ENCODE peak calls at places on chromosomes 6 and 20, in seven cellular contexts. I is HepG2, P is H1, B is GM12878, Y is GM12892, M is SK-N-SH, D is K562. C is an unnamed sample.

GRCh38 chr6:112618796-112619195 is 271.7 kb downstream of the RFPL4B start:
- DNase-seq in B (no peak), I (no peak), D (peak), P (no peak), Y (no peak), M (peak), C (no peak)

GRCh38 chr20:54048489-54048888 is 21.9 kb downstream of the BCAS1 start:
- DNase-seq in D (no peak), I (no peak), Y (no peak), P (no peak), M (no peak), B (no peak), C (no peak)

GRCh38 chr20:52103911-52104545 is 87.6 kb downstream of the ZFP64 start:
- DNase-seq in P (peak), Y (peak), D (no peak), M (no peak), I (no peak), B (no peak), C (no peak)

GRCh38 chr6:146345582-146345981 is 198.1 kb upstream of the RAB32 start:
- DNase-seq in D (no peak), Y (no peak), I (no peak), P (no peak), M (no peak), B (no peak), C (no peak)

GRCh38 chr20:11585752-11586352 is 331.8 kb upstream of the BTBD3 start:
- DNase-seq in I (peak), B (no peak), Y (no peak), D (no peak), P (no peak), M (no peak), C (no peak)

GRCh38 chr20:4161447-4162251 is 146.3 kb upstream of the RNF24 start:
- DNase-seq in P (no peak), D (no peak), M (no peak), B (peak), Y (no peak), I (peak), C (no peak)

GRCh38 chr20:57398231-57398821 is 7.1 kb downstream of the RBM38 start:
- DNase-seq in I (no peak), B (peak), M (no peak), Y (peak), D (no peak), P (no peak), C (peak)

GRCh38 chr20:36116813-36117441 is 37.6 kb upstream of the EPB41L1 start:
- DNase-seq in B (no peak), P (no peak), M (no peak), I (no peak), Y (no peak), D (no peak), C (no peak)

GRCh38 chr20:21719592-21720214 is 14.2 kb downstream of the PAX1 start:
- DNase-seq in Y (no peak), B (peak), P (peak), M (peak), I (peak), D (peak), C (peak)

GRCh38 chr6:20426177-20427082 is 24.8 kb downstream of the E2F3 start:
- DNase-seq in B (no peak), Y (no peak), D (peak), P (no peak), M (no peak), I (no peak), C (no peak)

GRCh38 chr6:145802141-145802540 is 12.5 kb downstream of the FBXO30 start:
- DNase-seq in Y (no peak), P (no peak), D (no peak), I (no peak), B (no peak), M (no peak), C (no peak)

GRCh38 chr20:58310291-58310782 is 822 bp downstream of the RAB22A start:
- DNase-seq in Y (no peak), P (no peak), B (no peak), I (peak), M (no peak), D (peak), C (no peak)

GRCh38 chr6:166724576-166724975 is 97.5 kb upstream of the RPS6KA2 start:
- DNase-seq in Y (no peak), P (no peak), B (no peak), I (no peak), D (no peak), M (peak), C (no peak)

GRCh38 chr20:10433014-10433622 is 904 bp downstream of the MKKS start:
- DNase-seq in I (peak), M (peak), D (no peak), P (no peak), Y (no peak), B (no peak), C (no peak)

GRCh38 chr6:30334077-30334476 is 7.3 kb downstream of the TRIM39 start:
- DNase-seq in P (no peak), I (no peak), Y (no peak), M (no peak), D (no peak), B (no peak), C (no peak)

GRCh38 chr20:48238781-48239180 is 453.5 kb upstream of the SULF2 start:
- DNase-seq in Y (no peak), M (no peak), P (no peak), D (no peak), I (no peak), B (no peak), C (no peak)

GRCh38 chr6:164042212-164042611 is 627.7 kb downstream of the QKI start:
- DNase-seq in B (no peak), Y (no peak), M (no peak), I (no peak), P (no peak), D (peak), C (no peak)

GRCh38 chr20:8310618-8311017 is 178.6 kb downstream of the PLCB1 start:
- DNase-seq in Y (no peak), M (no peak), P (no peak), I (no peak), D (no peak), B (no peak), C (no peak)

GRCh38 chr6:138229663-138230194 is 11.4 kb upstream of the PBOV1 start:
- DNase-seq in M (no peak), B (no peak), I (no peak), P (no peak), D (no peak), Y (no peak), C (no peak)

GRCh38 chr6:147676468-147676867 is 168.0 kb downstream of the SAMD5 start:
- DNase-seq in M (no peak), B (no peak), Y (no peak), I (no peak), P (no peak), D (no peak), C (no peak)

GRCh38 chr6:100378576-100378975 is 86.1 kb downstream of the SIM1 start:
- DNase-seq in I (no peak), M (no peak), Y (no peak), P (no peak), D (no peak), B (no peak), C (no peak)

GRCh38 chr20:12984863-12985262 is 23.9 kb upstream of the SPTLC3 start:
- DNase-seq in I (no peak), B (no peak), D (no peak), Y (no peak), M (no peak), P (no peak), C (no peak)

GRCh38 chr6:14584450-14584849 is 466.9 kb downstream of the CD83 start:
- DNase-seq in D (peak), B (no peak), I (no peak), Y (no peak), M (no peak), P (no peak), C (no peak)

GRCh38 chr6:32081168-32081624 is 27.9 kb downstream of the TNXB start:
- DNase-seq in D (peak), I (no peak), M (peak), P (no peak), B (no peak), Y (no peak), C (no peak)

GRCh38 chr6:100165442-100165841 is 171.4 kb upstream of the MCHR2 start:
- DNase-seq in P (no peak), M (no peak), B (no peak), Y (no peak), D (no peak), I (no peak), C (no peak)

GRCh38 chr6:132400641-132401119 is 595 bp downstream of the MOXD1 start:
- DNase-seq in M (no peak), B (no peak), D (no peak), P (peak), I (no peak), Y (no peak), C (no peak)

GRCh38 chr20:50548396-50548795 is 38.2 kb downstream of the PTPN1 start:
- DNase-seq in M (no peak), D (no peak), I (no peak), P (no peak), Y (no peak), B (no peak), C (no peak)
- TF ChIP-seq TAF1 in M (no peak), D (no peak), I (no peak), P (no peak), Y (no peak), B (no peak), C (no peak)

GRCh38 chr6:71481021-71481420 is 192.4 kb downstream of the OGFRL1 start:
- DNase-seq in P (no peak), B (no peak), D (no peak), I (no peak), Y (no peak), M (no peak), C (no peak)

GRCh38 chr6:71480577-71480976 is 192.0 kb downstream of the OGFRL1 start:
- DNase-seq in I (no peak), D (no peak), M (no peak), P (no peak), Y (no peak), B (no peak), C (no peak)

GRCh38 chr6:71476371-71476770 is 187.8 kb downstream of the OGFRL1 start:
- DNase-seq in P (no peak), D (no peak), I (no peak), B (no peak), M (no peak), Y (no peak), C (no peak)

GRCh38 chr6:71476872-71477271 is 188.3 kb downstream of the OGFRL1 start:
- DNase-seq in D (no peak), Y (no peak), M (no peak), B (no peak), P (no peak), I (no peak), C (no peak)

GRCh38 chr6:71478834-71479541 is 190.4 kb downstream of the OGFRL1 start:
- DNase-seq in I (no peak), B (no peak), D (no peak), M (no peak), P (no peak), Y (no peak), C (no peak)
- TF ChIP-seq TAF1 in I (no peak), B (no peak), D (no peak), M (no peak), P (no peak), Y (no peak), C (no peak)

GRCh38 chr20:33863440-33864323 is 52.5 kb downstream of the CHMP4B start:
- DNase-seq in M (no peak), I (no peak), Y (no peak), B (no peak), D (no peak), P (no peak), C (no peak)

GRCh38 chr20:33865761-33866160 is 54.6 kb downstream of the CHMP4B start:
- DNase-seq in D (no peak), B (no peak), P (no peak), Y (no peak), I (no peak), M (no peak), C (no peak)

GRCh38 chr20:33861458-33861857 is 50.3 kb downstream of the CHMP4B start:
- DNase-seq in D (no peak), Y (no peak), M (no peak), P (no peak), I (no peak), B (no peak), C (no peak)

GRCh38 chr20:33864324-33864963 is 53.3 kb downstream of the CHMP4B start:
- DNase-seq in Y (no peak), M (peak), I (no peak), D (no peak), B (no peak), P (no peak), C (no peak)

GRCh38 chr20:33862709-33863403 is 51.7 kb downstream of the CHMP4B start:
- DNase-seq in P (peak), M (peak), I (peak), Y (peak), B (no peak), D (peak), C (peak)
- TF ChIP-seq TAF1 in P (no peak), M (no peak), I (no peak), Y (no peak), B (no peak), D (no peak), C (no peak)

GRCh38 chr20:24488064-24488799 is 18.8 kb downstream of the SYNDIG1 start:
- DNase-seq in B (no peak), P (no peak), M (no peak), I (no peak), Y (no peak), D (no peak), C (no peak)
- TF ChIP-seq TAF1 in B (no peak), P (no peak), M (no peak), I (no peak), Y (no peak), D (no peak), C (no peak)

GRCh38 chr6:26175428-26176181 is 88.4 kb downstream of the HFE start:
- DNase-seq in M (no peak), Y (no peak), D (peak), P (peak), B (no peak), I (peak), C (no peak)
- TF ChIP-seq TAF1 in M (no peak), Y (no peak), D (no peak), P (no peak), B (no peak), I (no peak), C (no peak)

DNA sequence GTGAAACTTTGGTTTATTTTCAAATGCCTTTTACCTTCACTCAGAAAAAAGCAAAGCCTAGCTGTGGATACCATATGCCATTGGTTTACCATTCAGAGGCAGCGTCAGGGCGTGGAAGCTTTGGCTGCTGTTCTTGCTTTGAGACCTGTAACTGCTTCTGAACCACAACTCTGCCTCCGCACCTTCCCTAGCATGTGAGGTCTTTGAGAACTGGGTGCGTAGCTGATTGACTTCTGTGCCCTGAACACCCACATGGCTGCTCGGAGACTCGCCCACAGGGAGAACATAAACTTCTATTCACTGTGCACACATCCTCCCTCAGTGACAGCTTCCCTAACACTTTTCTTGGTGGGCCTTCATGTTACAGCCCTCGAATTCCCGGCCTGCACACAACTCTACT is 11.2 kb upstream of the CLDN20 start:
- DNase-seq in I (no peak), M (no peak), B (no peak), D (no peak), Y (no peak), P (peak), C (no peak)
- TF ChIP-seq TAF1 in I (no peak), M (no peak), B (no peak), D (no peak), Y (no peak), P (no peak), C (no peak)

DNA sequence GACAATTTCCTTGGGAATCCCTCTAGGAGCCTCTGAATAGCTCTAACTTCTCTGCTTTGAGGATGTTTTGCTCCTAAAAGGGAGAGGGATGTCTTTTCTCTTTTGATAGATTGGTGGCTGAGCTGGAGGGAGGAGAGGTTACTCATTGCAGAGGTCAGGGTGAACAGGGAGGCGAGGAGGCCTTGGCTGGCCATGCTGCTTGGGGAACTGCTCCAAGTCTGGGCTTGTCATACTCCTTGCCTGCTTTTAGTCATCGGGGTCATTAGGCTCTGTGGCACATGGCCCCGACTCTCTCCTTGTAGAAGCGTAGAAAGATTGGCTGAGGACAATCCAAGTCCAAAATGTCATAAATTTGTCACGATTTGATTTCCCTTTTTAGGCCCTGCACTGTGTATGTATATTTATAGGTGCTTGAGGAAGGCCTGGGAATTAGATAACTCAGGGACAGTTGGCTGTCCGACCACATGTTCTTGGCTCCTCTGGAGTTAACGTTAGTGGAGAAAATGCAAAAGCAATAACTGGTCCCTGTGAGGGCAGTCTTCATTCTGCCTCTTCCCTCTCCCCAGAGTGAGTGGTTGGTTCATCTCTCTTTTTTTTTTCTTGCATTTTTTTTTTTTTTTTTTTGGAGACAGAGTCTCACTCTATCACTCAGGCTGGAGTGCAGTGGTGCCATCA is 160.1 kb downstream of the SCP2D1 start:
- DNase-seq in P (no peak), I (no peak), D (no peak), B (no peak), M (no peak), Y (no peak), C (no peak)
- TF ChIP-seq TAF1 in P (no peak), I (no peak), D (no peak), B (no peak), M (no peak), Y (no peak), C (no peak)

GRCh38 chr6:154719854-154720253 is 13.4 kb upstream of the SCAF8 start:
- DNase-seq in D (no peak), Y (no peak), I (no peak), M (no peak), B (no peak), P (no peak), C (no peak)

GRCh38 chr6:154726887-154727286 is 6.3 kb upstream of the SCAF8 start:
- DNase-seq in P (no peak), Y (no peak), M (no peak), B (no peak), D (no peak), I (no peak), C (no peak)

GRCh38 chr6:154719433-154719832 is 13.8 kb upstream of the SCAF8 start:
- DNase-seq in M (no peak), P (no peak), I (no peak), D (no peak), Y (no peak), B (no peak), C (no peak)

DNA sequence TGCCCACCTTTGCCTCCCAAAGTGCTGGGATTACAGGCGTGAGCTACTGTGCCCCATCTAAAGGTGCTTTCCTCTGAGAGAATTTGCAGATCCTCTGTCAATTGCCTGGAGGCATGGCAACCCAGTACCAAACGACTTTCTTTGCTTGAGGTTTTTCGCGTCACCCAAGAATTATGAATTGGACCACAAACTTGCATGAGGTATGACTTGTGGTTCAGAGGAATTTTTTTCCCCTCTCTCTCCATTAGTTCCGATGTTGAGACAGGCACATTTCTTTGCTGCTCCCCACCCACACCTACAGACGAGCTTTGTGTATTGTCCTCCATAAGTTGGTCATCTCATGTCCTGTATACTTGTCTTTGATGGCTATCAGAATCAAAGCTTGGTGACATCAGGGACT is 11.8 kb upstream of the SCAF8 start:
- DNase-seq in Y (no peak), I (no peak), D (no peak), P (no peak), M (no peak), B (no peak), C (no peak)
- TF ChIP-seq TAF1 in Y (no peak), I (no peak), D (no peak), P (no peak), M (no peak), B (no peak), C (no peak)

GRCh38 chr6:160507420-160507819 is 156.7 kb downstream of the LPA start:
- DNase-seq in B (no peak), D (no peak), Y (no peak), P (no peak), I (peak), M (no peak), C (no peak)

GRCh38 chr6:160510976-160511617 is 153.0 kb downstream of the LPA start:
- DNase-seq in Y (no peak), B (no peak), I (no peak), D (no peak), M (no peak), P (no peak), C (no peak)

GRCh38 chr6:160513836-160514235 is 150.2 kb downstream of the LPA start:
- DNase-seq in Y (no peak), B (no peak), P (no peak), I (no peak), M (no peak), D (no peak), C (no peak)

GRCh38 chr6:160509610-160510009 is 154.5 kb downstream of the LPA start:
- DNase-seq in M (no peak), Y (no peak), B (no peak), I (no peak), P (no peak), D (no peak), C (no peak)

DNA sequence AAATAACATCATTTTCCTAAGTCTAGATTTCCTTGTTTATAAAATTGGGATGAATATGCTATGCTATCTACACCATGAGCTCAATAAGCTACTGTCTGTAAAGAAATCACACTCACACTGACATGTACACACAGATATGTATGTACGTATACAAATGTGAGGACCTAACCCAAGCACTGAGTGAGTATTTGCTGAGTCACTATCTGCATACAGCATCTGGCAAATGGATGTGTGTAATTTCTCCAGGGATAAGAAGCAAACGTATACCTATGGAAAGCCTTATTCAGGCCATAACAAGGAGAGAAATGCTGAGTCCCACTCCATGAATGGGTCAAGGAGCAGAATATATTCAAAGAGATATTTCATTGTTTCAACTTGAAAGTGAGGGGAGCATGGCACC is 153.9 kb downstream of the LPA start:
- DNase-seq in Y (no peak), P (no peak), D (peak), I (no peak), M (no peak), B (no peak), C (no peak)
- TF ChIP-seq TAF1 in Y (no peak), P (no peak), D (no peak), I (no peak), M (no peak), B (no peak), C (no peak)

DNA sequence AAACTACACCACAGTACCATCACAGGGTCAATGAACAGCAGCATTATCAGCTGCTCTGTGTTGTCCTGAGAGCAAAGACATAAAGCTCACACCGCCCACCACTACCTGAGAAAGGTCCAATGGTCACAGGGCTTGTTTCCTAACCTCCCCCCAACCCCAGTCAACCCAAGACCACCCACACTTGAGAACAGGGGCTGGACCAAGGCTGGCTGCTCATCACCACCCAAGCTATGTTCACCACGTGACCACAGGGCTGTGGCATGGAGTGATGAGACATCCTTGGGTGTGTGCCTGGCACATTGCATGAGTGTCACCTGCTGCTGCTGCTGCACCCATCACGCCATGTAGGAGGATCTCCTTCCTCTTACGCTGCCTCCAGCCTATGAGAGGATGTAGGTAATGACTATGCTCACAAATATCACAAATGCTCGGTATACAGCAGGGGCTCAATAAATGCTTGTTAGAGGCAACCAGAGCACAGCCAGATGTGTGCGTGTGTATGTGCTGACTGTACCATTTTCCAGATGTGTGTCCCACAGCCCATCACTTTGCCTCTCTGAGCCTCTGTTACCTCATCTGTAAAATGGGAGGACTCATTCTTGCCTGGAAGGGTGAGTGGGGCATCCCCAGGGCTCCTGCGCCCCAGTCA is 23.3 kb upstream of the SIRPA start:
- DNase-seq in M (no peak), P (no peak), I (no peak), D (no peak), B (peak), Y (no peak), C (no peak)
- TF ChIP-seq TAF1 in M (no peak), P (no peak), I (no peak), D (no peak), B (no peak), Y (no peak), C (no peak)